ENCODE peak calls at places on chromosomes 2 and 18, in seven cellular contexts. V, C, O, K, E, P and U are unnamed samples.

GRCh38 chr2:55026202-55026601 is 24.0 kb downstream of the RTN4 start:
- DNase-seq in E (no peak), K (no peak), P (no peak), O (no peak), C (no peak), V (no peak), U (no peak)

GRCh38 chr18:70981400-70982140 is 692.7 kb downstream of the SOCS6 start:
- DNase-seq in P (no peak), E (no peak), K (no peak), V (no peak), O (no peak), C (no peak), U (no peak)

GRCh38 chr18:70513502-70514171 is 224.8 kb downstream of the SOCS6 start:
- DNase-seq in C (no peak), K (no peak), P (no peak), V (no peak), E (no peak), O (no peak), U (no peak)

GRCh38 chr2:141654311-141654710 is 476.5 kb downstream of the LRP1B start:
- DNase-seq in P (no peak), V (no peak), E (no peak), C (no peak), O (no peak), K (no peak), U (no peak)

GRCh38 chr2:71455741-71456569 is 2.6 kb downstream of the DYSF start:
- DNase-seq in E (peak), C (no peak), P (no peak), O (no peak), K (no peak), V (no peak), U (no peak)

GRCh38 chr2:238496756-238497609 is 70.3 kb downstream of the ASB1 start:
- DNase-seq in O (no peak), V (no peak), E (no peak), P (no peak), C (no peak), K (no peak), U (no peak)

GRCh38 chr18:59085797-59086196 is 53.9 kb upstream of the SEC11C start:
- DNase-seq in O (no peak), P (peak), E (no peak), C (no peak), K (no peak), V (no peak), U (no peak)

GRCh38 chr2:237600205-237600846 is 9.8 kb upstream of the RAB17 start:
- DNase-seq in V (no peak), P (peak), K (peak), C (no peak), E (no peak), O (no peak), U (no peak)

GRCh38 chr2:31379102-31379501 is 35.4 kb downstream of the XDH start:
- DNase-seq in O (no peak), C (no peak), V (no peak), E (no peak), P (no peak), K (no peak), U (no peak)